ENCODE peak calls at places on chromosome 18, in six cellular contexts. I is cardiac muscle cell, R is tibial artery, A is GM23248, S is activated T-cell treated with anti-CD3 and anti-CD28 coated beads for 24 hours, W is NCI-H2081. U is an unnamed sample.

GRCh38 chr18:26052497-26052896 is 37.9 kb downstream of the SS18 start:
- DNase-seq in I (no peak), R (no peak), A (peak), S (no peak), W (no peak), U (no peak)

GRCh38 chr18:54806526-54806925 is 21.8 kb upstream of the RAB27B start:
- DNase-seq in I (peak), R (no peak), A (peak), S (no peak), W (no peak), U (no peak)

GRCh38 chr18:3062798-3063563 is 50.0 kb upstream of the LPIN2 start:
- DNase-seq in I (peak), R (peak), A (peak), S (peak), W (peak), U (peak)

GRCh38 chr18:55186588-55186987 is 227.3 kb upstream of the CCDC68 start:
- DNase-seq in I (no peak), R (no peak), A (no peak), S (no peak), W (no peak), U (no peak)

GRCh38 chr18:37533647-37534565 is 31.7 kb downstream of the CELF4 start:
- DNase-seq in I (no peak), R (no peak), A (peak), S (no peak), W (no peak), U (no peak)

GRCh38 chr18:76970749-76971148 is 148.4 kb downstream of the ZNF236 start:
- DNase-seq in I (no peak), R (no peak), A (no peak), S (no peak), W (no peak), U (no peak)

GRCh38 chr18:11785444-11786055 is 65.7 kb upstream of the CHMP1B start:
- DNase-seq in I (no peak), R (no peak), A (no peak), S (no peak), W (no peak), U (no peak)

GRCh38 chr18:62420513-62421209 is 95.6 kb downstream of the TNFRSF11A start:
- DNase-seq in I (peak), R (no peak), A (peak), S (peak), W (no peak), U (peak)

GRCh38 chr18:47204908-47205522 is 28.9 kb upstream of the IER3IP1 start:
- DNase-seq in I (peak), R (no peak), A (peak), S (no peak), W (peak), U (peak)

GRCh38 chr18:32998921-32999320 is 226.1 kb upstream of the KLHL14 start:
- DNase-seq in I (no peak), R (no peak), A (no peak), S (no peak), W (no peak), U (no peak)

GRCh38 chr18:31510319-31510718 is 12.3 kb downstream of the DSG2 start:
- DNase-seq in I (no peak), R (no peak), A (no peak), S (no peak), W (no peak), U (no peak)

GRCh38 chr18:38663682-38664081 is 1098.1 kb upstream of the CELF4 start:
- DNase-seq in I (no peak), R (no peak), A (no peak), S (no peak), W (no peak), U (no peak)

GRCh38 chr18:51068111-51068510 is 38.1 kb downstream of the SMAD4 start:
- DNase-seq in I (peak), R (no peak), A (peak), S (no peak), W (no peak), U (peak)

GRCh38 chr18:35658112-35658511 is 76.6 kb downstream of the GALNT1 start:
- DNase-seq in I (no peak), R (no peak), A (no peak), S (no peak), W (no peak), U (no peak)

GRCh38 chr18:44602380-44602779 is 78.3 kb upstream of the SETBP1 start:
- DNase-seq in I (peak), R (no peak), A (peak), S (no peak), W (no peak), U (no peak)

GRCh38 chr18:76573325-76574025 is 78.4 kb upstream of the ZNF516 start:
- DNase-seq in I (peak), R (no peak), A (peak), S (no peak), W (no peak), U (peak)

GRCh38 chr18:35106845-35107148 is 65.6 kb downstream of the MAPRE2 start:
- DNase-seq in I (no peak), R (no peak), A (no peak), S (no peak), W (no peak), U (no peak)

GRCh38 chr18:68666316-68666715 is 48.6 kb downstream of the TMX3 start:
- DNase-seq in I (peak), R (no peak), A (peak), S (no peak), W (no peak), U (no peak)

GRCh38 chr18:79609021-79609461 is 70.6 kb upstream of the CTDP1 start:
- DNase-seq in I (no peak), R (peak), A (no peak), S (no peak), W (no peak), U (no peak)

GRCh38 chr18:35714539-35714938 is 133.0 kb downstream of the GALNT1 start:
- DNase-seq in I (no peak), R (no peak), A (no peak), S (no peak), W (no peak), U (no peak)

GRCh38 chr18:67815280-67815679 is 298.8 kb upstream of the DSEL start:
- DNase-seq in I (no peak), R (no peak), A (no peak), S (no peak), W (no peak), U (no peak)

GRCh38 chr18:38367473-38367872 is 801.9 kb upstream of the CELF4 start:
- DNase-seq in I (no peak), R (no peak), A (no peak), S (no peak), W (peak), U (no peak)

GRCh38 chr18:27942706-27943105 is 234.2 kb downstream of the CDH2 start:
- DNase-seq in I (peak), R (no peak), A (peak), S (no peak), W (no peak), U (no peak)

GRCh38 chr18:9117980-9118841 is 15.7 kb downstream of the NDUFV2 start:
- DNase-seq in I (peak), R (no peak), A (no peak), S (no peak), W (no peak), U (no peak)

GRCh38 chr18:63303562-63303961 is 16.0 kb downstream of the BCL2 start:
- DNase-seq in I (no peak), R (no peak), A (no peak), S (no peak), W (no peak), U (no peak)

GRCh38 chr18:63819780-63820179 is 44.6 kb downstream of the SERPINB7 start:
- DNase-seq in I (no peak), R (no peak), A (no peak), S (no peak), W (no peak), U (no peak)

GRCh38 chr18:8831531-8831930 is 126.2 kb downstream of the MTCL1 start:
- DNase-seq in I (no peak), R (no peak), A (no peak), S (no peak), W (no peak), U (no peak)

GRCh38 chr18:40414155-40414754 is 1540.8 kb upstream of the PIK3C3 start:
- DNase-seq in I (peak), R (no peak), A (peak), S (no peak), W (no peak), U (no peak)

GRCh38 chr18:51107594-51108305 is 77.7 kb downstream of the SMAD4 start:
- DNase-seq in I (no peak), R (no peak), A (peak), S (no peak), W (no peak), U (no peak)

GRCh38 chr18:72086421-72086820 is 457.7 kb downstream of the CBLN2 start:
- DNase-seq in I (peak), R (no peak), A (peak), S (no peak), W (peak), U (no peak)

GRCh38 chr18:21735452-21736015 is 5.1 kb upstream of the MIB1 start:
- DNase-seq in I (peak), R (no peak), A (no peak), S (no peak), W (no peak), U (no peak)

GRCh38 chr18:1522249-1522615 is 617.6 kb downstream of the ADCYAP1 start:
- DNase-seq in I (no peak), R (no peak), A (no peak), S (no peak), W (peak), U (no peak)

U was measured in AG20443.